ENCODE peak calls at places on chromosome 22, in five cellular contexts. One of them, this sample, is unnamed.

GRCh38 chr22:28172948-28173360 is 253.9 kb upstream of the PITPNB start:
- DNase-seq in heart right ventricle: no peak
- DNase-seq in heart left ventricle: no peak
- DNase-seq in PC-9: peak; percentile 8
- DNase-seq in AG04449: no peak
- DNase-seq in this sample: peak; percentile 60

GRCh38 chr22:35549338-35549737 is 8.7 kb downstream of the RASD2 start:
- DNase-seq in PC-9: no peak
- DNase-seq in heart right ventricle: peak; percentile 71
- DNase-seq in AG04449: no peak
- DNase-seq in heart left ventricle: peak; percentile 54
- DNase-seq in this sample: no peak

GRCh38 chr22:28141614-28142013 is 222.6 kb upstream of the PITPNB start:
- DNase-seq in heart right ventricle: no peak
- DNase-seq in PC-9: no peak
- DNase-seq in AG04449: peak; percentile 40
- DNase-seq in heart left ventricle: no peak
- DNase-seq in this sample: no peak

GRCh38 chr22:30208631-30209603 is 37.6 kb downstream of the LIF start:
- DNase-seq in AG04449: peak; percentile 24
- DNase-seq in heart left ventricle: peak; percentile 79
- DNase-seq in PC-9: peak; percentile 55
- DNase-seq in heart right ventricle: peak; percentile 73
- DNase-seq in this sample: no peak

GRCh38 chr22:39136317-39136716 is 16.2 kb downstream of the CBX7 start:
- DNase-seq in PC-9: no peak
- DNase-seq in heart left ventricle: no peak
- DNase-seq in AG04449: no peak
- DNase-seq in heart right ventricle: no peak
- DNase-seq in this sample: no peak

GRCh38 chr22:32839776-32840571 is 38.5 kb downstream of the TIMP3 start:
- DNase-seq in AG04449: no peak
- DNase-seq in PC-9: no peak
- DNase-seq in heart right ventricle: no peak
- DNase-seq in heart left ventricle: peak; percentile 48
- DNase-seq in this sample: no peak

GRCh38 chr22:19879996-19880785 is 25.5 kb upstream of the GNB1L start:
- DNase-seq in AG04449: no peak
- DNase-seq in PC-9: no peak
- DNase-seq in heart right ventricle: no peak
- DNase-seq in heart left ventricle: peak; percentile 12
- DNase-seq in this sample: no peak

GRCh38 chr22:32836286-32836859 is 34.9 kb downstream of the TIMP3 start:
- DNase-seq in heart left ventricle: no peak
- DNase-seq in PC-9: peak; percentile 6
- DNase-seq in AG04449: no peak
- DNase-seq in heart right ventricle: no peak
- DNase-seq in this sample: no peak

GRCh38 chr22:19527321-19527721 is 3.1 kb upstream of the CLDN5 start:
- DNase-seq in heart left ventricle: no peak
- DNase-seq in PC-9: no peak
- DNase-seq in AG04449: no peak
- DNase-seq in heart right ventricle: peak; percentile 10
- DNase-seq in this sample: no peak

GRCh38 chr22:49350441-49351121 is 477.1 kb downstream of the BRD1 start:
- DNase-seq in AG04449: no peak
- DNase-seq in heart right ventricle: no peak
- DNase-seq in PC-9: no peak
- DNase-seq in heart left ventricle: no peak
- DNase-seq in this sample: no peak

GRCh38 chr22:33112606-33113005 is 54.4 kb upstream of the SYN3 start:
- DNase-seq in PC-9: no peak
- DNase-seq in AG04449: no peak
- DNase-seq in heart left ventricle: no peak
- DNase-seq in heart right ventricle: no peak
- DNase-seq in this sample: no peak

GRCh38 chr22:46677323-46678002 is 57.3 kb downstream of the GRAMD4 start:
- DNase-seq in AG04449: no peak
- DNase-seq in heart left ventricle: no peak
- DNase-seq in heart right ventricle: no peak
- DNase-seq in PC-9: no peak
- DNase-seq in this sample: no peak

GRCh38 chr22:46675938-46676337 is 55.8 kb downstream of the GRAMD4 start:
- DNase-seq in heart left ventricle: no peak
- DNase-seq in AG04449: no peak
- DNase-seq in heart right ventricle: no peak
- DNase-seq in PC-9: no peak
- DNase-seq in this sample: no peak

GRCh38 chr22:46676479-46676878 is 56.3 kb downstream of the GRAMD4 start:
- DNase-seq in heart right ventricle: no peak
- DNase-seq in heart left ventricle: no peak
- DNase-seq in AG04449: no peak
- DNase-seq in PC-9: no peak
- DNase-seq in this sample: no peak

GRCh38 chr22:46678003-46678657 is 57.9 kb downstream of the GRAMD4 start:
- DNase-seq in PC-9: no peak
- DNase-seq in heart right ventricle: no peak
- DNase-seq in AG04449: no peak
- DNase-seq in heart left ventricle: no peak
- DNase-seq in this sample: no peak

GRCh38 chr22:46676881-46677280 is 56.7 kb downstream of the GRAMD4 start:
- DNase-seq in heart left ventricle: no peak
- DNase-seq in heart right ventricle: no peak
- DNase-seq in PC-9: no peak
- DNase-seq in AG04449: no peak
- DNase-seq in this sample: no peak
- H3K4me3 ChIP-seq in heart left ventricle: no peak overlapping the region
- H3K4me3 ChIP-seq in heart right ventricle: no peak overlapping the region
- H3K4me3 ChIP-seq in PC-9: no peak overlapping the region
- H3K4me3 ChIP-seq in AG04449: no peak overlapping the region
- H3K4me3 ChIP-seq in this sample: no peak overlapping the region

DNA sequence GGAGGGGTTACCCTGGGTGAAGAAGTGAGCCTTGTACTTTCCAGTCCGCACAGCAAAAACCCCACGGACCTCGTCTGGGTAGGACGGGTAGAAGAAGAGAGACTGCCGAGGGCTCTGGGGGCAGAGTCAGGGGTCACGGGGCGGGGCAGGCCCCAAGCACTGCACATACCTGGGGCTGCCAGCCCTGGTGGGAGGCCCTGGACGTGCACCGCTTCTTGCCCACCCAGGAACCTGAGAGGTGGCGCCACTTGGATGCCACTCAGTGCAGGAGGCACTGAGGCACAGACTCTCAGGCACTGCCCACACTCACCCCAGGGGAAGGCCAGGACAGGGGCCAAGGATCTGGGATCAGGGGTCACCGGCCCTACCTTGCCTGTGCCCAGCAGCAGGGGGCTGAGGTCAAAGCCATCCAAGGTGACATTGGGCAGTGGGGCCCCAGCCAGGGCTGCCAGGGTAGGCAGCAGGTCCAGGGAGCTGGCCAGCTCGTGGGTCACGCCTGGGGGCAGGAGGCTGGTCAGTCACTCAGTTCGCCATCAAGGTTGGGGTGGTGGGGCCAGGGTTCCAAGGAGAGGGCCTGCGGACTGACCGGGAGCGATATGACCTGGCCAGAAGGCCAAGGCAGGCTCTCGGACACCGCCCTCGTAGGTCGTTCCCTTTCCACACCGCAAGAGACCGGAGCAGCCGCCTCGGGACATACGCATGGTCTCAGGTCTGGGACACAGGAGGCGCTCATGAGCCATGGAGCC is 2.2 kb downstream of the ARSA start:
- DNase-seq in PC-9: no peak
- DNase-seq in AG04449: no peak
- DNase-seq in heart right ventricle: peak; percentile 38
- DNase-seq in heart left ventricle: peak; percentile 24
- DNase-seq in this sample: no peak
- TF ChIP-seq CTCF in PC-9: peak; percentile 26
- TF ChIP-seq CTCF in AG04449: no peak
- TF ChIP-seq CTCF in heart right ventricle: peak; percentile 14
- TF ChIP-seq CTCF in heart left ventricle: no peak
- TF ChIP-seq CTCF in this sample: no peak

GRCh38 chr22:37199103-37199838 is 11.2 kb upstream of the C1QTNF6 start:
- DNase-seq in heart right ventricle: peak; percentile 100
- DNase-seq in AG04449: peak; percentile 76
- DNase-seq in PC-9: peak; percentile 100
- DNase-seq in heart left ventricle: peak; percentile 97
- DNase-seq in this sample: peak; percentile 89

GRCh38 chr22:37196539-37197450 is 8.7 kb upstream of the C1QTNF6 start:
- DNase-seq in heart left ventricle: peak; percentile 87
- DNase-seq in heart right ventricle: peak; percentile 92
- DNase-seq in AG04449: peak; percentile 41
- DNase-seq in PC-9: peak; percentile 96
- DNase-seq in this sample: peak; percentile 76

GRCh38 chr22:37195921-37196320 is 7.9 kb upstream of the C1QTNF6 start:
- DNase-seq in heart left ventricle: no peak
- DNase-seq in AG04449: no peak
- DNase-seq in heart right ventricle: no peak
- DNase-seq in PC-9: peak; percentile 79
- DNase-seq in this sample: no peak

GRCh38 chr22:37198290-37199102 is 10.4 kb upstream of the C1QTNF6 start:
- DNase-seq in heart right ventricle: peak; percentile 92
- DNase-seq in AG04449: no peak
- DNase-seq in heart left ventricle: peak; percentile 87
- DNase-seq in PC-9: peak; percentile 92
- DNase-seq in this sample: peak; percentile 60

DNA sequence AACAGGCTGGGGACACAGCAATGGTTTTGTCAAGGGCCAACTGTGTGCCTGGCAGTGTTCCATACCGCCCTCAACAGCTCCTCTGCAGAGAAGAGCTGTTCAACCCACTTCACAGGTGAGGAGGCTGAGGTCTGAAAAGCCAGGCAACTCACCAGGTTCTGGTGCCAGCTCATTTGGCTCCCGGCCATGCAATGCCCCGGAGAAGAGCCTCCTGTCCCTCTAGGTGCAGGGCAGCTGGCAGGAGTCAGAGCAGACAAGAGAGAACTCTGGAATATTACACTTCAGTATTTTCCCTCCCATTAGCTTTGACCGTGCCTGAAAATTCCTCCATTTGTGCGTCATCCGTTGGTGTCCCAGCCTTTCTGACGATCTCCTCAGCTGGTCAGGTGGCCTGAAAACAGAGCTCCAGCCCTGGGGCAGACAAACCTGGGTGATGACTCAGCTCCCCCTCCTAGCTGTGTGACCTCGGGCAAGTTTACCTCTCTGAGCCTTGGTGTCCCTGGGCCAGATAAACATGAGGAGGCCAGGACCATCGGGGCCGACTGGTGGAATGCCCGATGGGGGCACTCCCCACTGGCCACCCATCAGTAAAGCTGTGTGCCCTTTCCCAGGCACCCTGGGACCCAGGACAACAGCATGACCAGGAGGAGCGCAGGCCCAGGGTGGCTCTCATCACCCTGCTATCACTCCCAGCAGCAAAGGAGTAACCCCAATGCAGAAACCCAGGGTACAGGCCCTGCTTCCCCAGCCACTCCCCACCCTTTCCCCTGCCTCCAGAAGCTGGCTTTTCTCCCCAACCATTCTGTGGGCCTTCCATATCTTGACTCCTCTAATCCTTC is 9.6 kb upstream of the C1QTNF6 start:
- DNase-seq in heart left ventricle: no peak
- DNase-seq in PC-9: peak; percentile 95
- DNase-seq in AG04449: no peak
- DNase-seq in heart right ventricle: peak; percentile 59
- DNase-seq in this sample: peak; percentile 39
- H3K4me3 ChIP-seq in heart left ventricle: peak overlapping the region; percentile 87
- H3K4me3 ChIP-seq in PC-9: peak overlapping the region; percentile 77
- H3K4me3 ChIP-seq in AG04449: no peak overlapping the region
- H3K4me3 ChIP-seq in heart right ventricle: peak overlapping the region; percentile 63
- H3K4me3 ChIP-seq in this sample: peak overlapping the region; percentile 12

GRCh38 chr22:47629791-47630655 is 867.6 kb downstream of the TBC1D22A start:
- DNase-seq in PC-9: no peak
- DNase-seq in heart left ventricle: no peak
- DNase-seq in heart right ventricle: no peak
- DNase-seq in AG04449: no peak
- DNase-seq in this sample: no peak
- TF ChIP-seq CTCF in PC-9: no peak
- TF ChIP-seq CTCF in heart left ventricle: no peak
- TF ChIP-seq CTCF in heart right ventricle: no peak
- TF ChIP-seq CTCF in AG04449: no peak
- TF ChIP-seq CTCF in this sample: no peak